ENCODE peak calls at places on chromosomes 12 and 14, in six cellular contexts. C is naive thymus-derived CD4-positive, alpha-beta T cell; V is tibial nerve; U is heart right ventricle; H is fibroblast of lung; M is lung. E is an unnamed sample.

GRCh38 chr12:66272650-66273049 is 29.6 kb upstream of the HELB start:
- DNase-seq in C (no peak), V (no peak), U (no peak), H (no peak), M (no peak), E (no peak)

GRCh38 chr12:10505620-10506019 is at the start of gene EIF2S3B:
- DNase-seq in C (no peak), V (no peak), U (no peak), H (no peak), M (no peak), E (no peak)

GRCh38 chr12:49545815-49546214 is 7.0 kb downstream of the KCNH3 start:
- DNase-seq in C (no peak), V (no peak), U (no peak), H (no peak), M (no peak), E (no peak)

GRCh38 chr14:89214221-89214965 is 202.6 kb downstream of the FOXN3 start:
- DNase-seq in C (no peak), V (no peak), U (peak; percentile 80), H (peak; percentile 16), M (peak; percentile 91), E (no peak)

GRCh38 chr12:23950011-23950774 is 723 bp upstream of the SOX5 start:
- DNase-seq in C (no peak), V (no peak), U (no peak), H (no peak), M (no peak), E (peak; percentile 27)

GRCh38 chr14:77148510-77149231 is 7.1 kb upstream of the ZDHHC22 start:
- DNase-seq in C (no peak), V (no peak), U (no peak), H (no peak), M (no peak), E (peak; percentile 64)

GRCh38 chr14:79101388-79101787 is 931.2 kb downstream of the NRXN3 start:
- DNase-seq in C (no peak), V (no peak), U (no peak), H (no peak), M (no peak), E (no peak)

GRCh38 chr12:10672231-10672868 is 1.5 kb downstream of the STYK1 start:
- DNase-seq in C (no peak), V (no peak), U (no peak), H (no peak), M (no peak), E (no peak)

GRCh38 chr12:102096855-102097254 is 23.1 kb downstream of the NUP37 start:
- DNase-seq in C (no peak), V (no peak), U (no peak), H (no peak), M (no peak), E (no peak)

GRCh38 chr12:53174881-53175491 is 5.5 kb upstream of the ZNF740 start:
- DNase-seq in C (no peak), V (no peak), U (no peak), H (peak; percentile 35), M (no peak), E (no peak)

GRCh38 chr14:23381871-23382270 is 5.0 kb downstream of the CMTM5 start:
- DNase-seq in C (no peak), V (no peak), U (no peak), H (no peak), M (no peak), E (no peak)

GRCh38 chr12:45518516-45519235 is 210.8 kb upstream of the ARID2 start:
- DNase-seq in C (peak; percentile 65), V (no peak), U (no peak), H (no peak), M (no peak), E (no peak)

GRCh38 chr12:94100990-94101901 is 47.1 kb upstream of the PLXNC1 start:
- DNase-seq in C (peak; percentile 81), V (peak; percentile 58), U (peak; percentile 74), H (peak; percentile 68), M (peak; percentile 76), E (peak; percentile 76)

GRCh38 chr12:29067430-29067829 is 81.6 kb upstream of the FAR2 start:
- DNase-seq in C (no peak), V (no peak), U (no peak), H (no peak), M (no peak), E (no peak)

GRCh38 chr12:80192087-80192486 is 92.8 kb downstream of the OTOGL start:
- DNase-seq in C (no peak), V (no peak), U (no peak), H (no peak), M (no peak), E (no peak)

GRCh38 chr14:66117600-66117999 is 368.6 kb upstream of the CCDC196 start:
- DNase-seq in C (no peak), V (no peak), U (no peak), H (peak; percentile 19), M (no peak), E (no peak)

GRCh38 chr14:42123526-42123925 is 516.9 kb downstream of the LRFN5 start:
- DNase-seq in C (no peak), V (no peak), U (no peak), H (no peak), M (no peak), E (no peak)

GRCh38 chr12:70248916-70249315 is 5.7 kb downstream of the CNOT2 start:
- DNase-seq in C (no peak), V (no peak), U (no peak), H (no peak), M (no peak), E (no peak)

GRCh38 chr12:10722905-10723866 is at the start of gene YBX3:
- DNase-seq in C (peak; percentile 30), V (peak; percentile 80), U (peak; percentile 92), H (peak; percentile 88), M (peak; percentile 89), E (peak; percentile 77)

GRCh38 chr12:8081228-8081920 is 700 bp upstream of the NECAP1 start:
- DNase-seq in C (peak; percentile 33), V (no peak), U (no peak), H (no peak), M (no peak), E (peak; percentile 21)

GRCh38 chr12:31962076-31962475 is 2.9 kb downstream of the RESF1 start:
- DNase-seq in C (no peak), V (no peak), U (no peak), H (no peak), M (no peak), E (no peak)

GRCh38 chr12:3601466-3602150 is 110.6 kb downstream of the PRMT8 start:
- DNase-seq in C (no peak), V (no peak), U (no peak), H (no peak), M (no peak), E (no peak)

GRCh38 chr14:24806061-24806678 is 172.2 kb upstream of the GZMB start:
- DNase-seq in C (peak; percentile 2), V (peak; percentile 38), U (peak; percentile 69), H (peak; percentile 61), M (peak; percentile 63), E (peak; percentile 41)

GRCh38 chr14:49549881-49550280 is 36.3 kb downstream of the RPS29 start:
- DNase-seq in C (no peak), V (no peak), U (no peak), H (peak; percentile 5), M (no peak), E (peak; percentile 3)

GRCh38 chr12:12474471-12474928 is 88.2 kb downstream of the DUSP16 start:
- DNase-seq in C (no peak), V (no peak), U (no peak), H (no peak), M (no peak), E (no peak)

GRCh38 chr12:104573-105081 is 38.1 kb downstream of the IQSEC3 start:
- DNase-seq in C (peak; percentile 55), V (no peak), U (no peak), H (no peak), M (no peak), E (peak; percentile 71)

GRCh38 chr14:63275611-63276010 is 43.1 kb downstream of the GPHB5 start:
- DNase-seq in C (no peak), V (no peak), U (no peak), H (no peak), M (no peak), E (peak; percentile 63)

GRCh38 chr12:123269980-123270379 is 1.7 kb downstream of the CDK2AP1 start:
- DNase-seq in C (no peak), V (no peak), U (no peak), H (no peak), M (no peak), E (no peak)

DNA sequence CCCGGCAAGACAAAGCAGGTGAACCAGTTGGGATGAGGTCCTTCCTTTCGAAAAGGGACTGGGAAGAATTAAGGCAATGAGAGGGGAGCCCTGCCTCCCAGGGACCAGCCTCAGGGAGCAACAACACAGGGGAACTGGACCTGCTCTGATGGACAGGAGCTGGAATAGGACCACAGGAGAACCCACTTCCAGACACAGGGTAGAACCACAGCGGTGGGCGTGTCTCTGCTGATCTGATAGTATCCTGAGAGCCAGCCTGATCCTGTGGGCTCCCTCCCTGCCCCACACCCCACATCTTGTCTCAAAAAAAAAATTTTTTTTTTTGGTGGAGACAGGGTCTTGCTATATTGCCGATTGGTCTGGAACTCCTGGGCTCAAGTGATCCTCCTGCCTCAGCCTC is 13.6 kb upstream of the PLEK2 start:
- DNase-seq in C (no peak), V (no peak), U (no peak), H (no peak), M (no peak), E (no peak)
- H3K27ac ChIP-seq in C (no peak overlapping the region), V (no peak overlapping the region), U (no peak overlapping the region), H (no peak overlapping the region), M (no peak overlapping the region), E (no peak overlapping the region)

GRCh38 chr14:51014086-51014485 is 69.8 kb upstream of the PYGL start:
- DNase-seq in C (no peak), V (no peak), U (peak; percentile 16), H (peak; percentile 87), M (no peak), E (no peak)
- H3K4me3 ChIP-seq in C (no peak overlapping the region), V (no peak overlapping the region), U (no peak overlapping the region), H (no peak overlapping the region), M (no peak overlapping the region), E (no peak overlapping the region)

GRCh38 chr14:92503756-92504491 is 9.7 kb upstream of the RIN3 start:
- DNase-seq in C (no peak), V (no peak), U (no peak), H (peak; percentile 31), M (no peak), E (peak; percentile 14)
- H3K27ac ChIP-seq in C (no peak overlapping the region), V (no peak overlapping the region), U (no peak overlapping the region), H (peak overlapping the region; percentile 1), M (no peak overlapping the region), E (peak overlapping the region; percentile 28)

GRCh38 chr14:99234982-99235491 is 37.0 kb downstream of the BCL11B start:
- DNase-seq in C (peak; percentile 54), V (no peak), U (no peak), H (no peak), M (no peak), E (no peak)
- H3K4me3 ChIP-seq in C (peak overlapping the region; percentile 48), V (no peak overlapping the region), U (no peak overlapping the region), H (no peak overlapping the region), M (no peak overlapping the region), E (no peak overlapping the region)

DNA sequence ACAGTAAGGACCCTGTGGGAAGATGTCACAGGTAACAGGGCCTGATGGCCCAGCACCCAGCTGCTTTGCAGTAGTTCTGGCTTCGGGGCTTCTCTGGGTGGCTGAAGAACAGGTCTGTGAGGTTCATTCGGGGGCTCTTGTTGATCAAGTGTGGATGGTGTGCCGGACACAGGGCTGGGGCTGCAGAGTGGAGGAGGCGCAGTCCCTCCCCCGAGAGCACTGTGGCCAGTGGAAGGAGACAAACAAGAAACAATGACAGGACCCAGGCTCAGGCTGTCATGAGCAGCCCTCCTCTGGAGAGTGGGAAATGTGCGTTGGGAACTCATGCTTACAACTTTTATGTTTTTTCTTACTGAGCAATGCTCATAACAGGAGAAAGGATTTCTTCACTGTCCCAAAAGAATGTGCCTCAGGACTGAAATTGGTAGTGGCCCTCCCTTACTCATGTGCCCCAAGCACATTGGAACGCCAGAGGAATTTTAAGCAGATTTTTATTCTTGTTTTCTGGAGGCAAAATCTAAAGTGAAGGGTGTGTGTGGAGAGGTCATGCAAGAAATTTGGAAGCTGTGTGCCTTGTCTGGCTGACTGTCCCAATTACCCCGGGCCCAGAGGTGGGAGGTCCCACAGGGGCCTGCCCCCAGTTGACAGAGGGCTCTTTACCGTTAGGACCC is 233.8 kb downstream of the CACNA1C start:
- DNase-seq in C (no peak), V (no peak), U (no peak), H (no peak), M (no peak), E (no peak)
- H3K27ac ChIP-seq in C (no peak overlapping the region), V (no peak overlapping the region), U (peak overlapping the region; percentile 53), H (peak overlapping the region; percentile 10), M (peak overlapping the region; percentile 55), E (no peak overlapping the region)